ENCODE peak calls at places on chromosomes 12 and 14, in five cellular contexts. J is activated T-cell treated with anti-CD3 and anti-CD28 coated beads, Interleukin-2, amount 50 U/mL, for 24 hours; F is NCI-H1694; A is DMS53; O is substantia nigra. E is an unnamed sample.

GRCh38 chr12:69509308-69509736 is 39.1 kb downstream of the FRS2 start:
- DNase-seq in J (no peak), F (no peak), A (no peak), O (no peak), E (no peak)

GRCh38 chr14:73452341-73453191 is 5.8 kb downstream of the NUMB start:
- DNase-seq in J (no peak), F (peak; percentile 53), A (peak; percentile 13), O (no peak), E (peak; percentile 58)

GRCh38 chr12:117090388-117090787 is 8.8 kb downstream of the TESC start:
- DNase-seq in J (no peak), F (no peak), A (no peak), O (no peak), E (no peak)

GRCh38 chr12:94046626-94047410 is 101.6 kb upstream of the PLXNC1 start:
- DNase-seq in J (no peak), F (no peak), A (no peak), O (no peak), E (no peak)

GRCh38 chr14:93655078-93655750 is 133.1 kb downstream of the PRIMA1 start:
- DNase-seq in J (no peak), F (peak; percentile 99), A (peak; percentile 65), O (no peak), E (peak; percentile 42)

GRCh38 chr14:56998728-56999127 is 188.4 kb upstream of the OTX2 start:
- DNase-seq in J (no peak), F (no peak), A (no peak), O (no peak), E (no peak)

GRCh38 chr14:104864267-104865068 is 600 bp upstream of the CEP170B start:
- DNase-seq in J (no peak), F (no peak), A (peak; percentile 89), O (no peak), E (no peak)

GRCh38 chr12:724194-724855 is 28.1 kb upstream of the WNK1 start:
- DNase-seq in J (no peak), F (no peak), A (peak; percentile 92), O (no peak), E (no peak)

GRCh38 chr12:98154850-98155249 is 360.5 kb upstream of the TMPO start:
- DNase-seq in J (no peak), F (peak; percentile 19), A (peak; percentile 85), O (no peak), E (no peak)

GRCh38 chr12:120719496-120720233 is 6.0 kb upstream of the ACADS start:
- DNase-seq in J (no peak), F (no peak), A (no peak), O (no peak), E (no peak)

GRCh38 chr14:52051861-52052260 is 17.0 kb downstream of the NID2 start:
- DNase-seq in J (no peak), F (no peak), A (no peak), O (no peak), E (no peak)

GRCh38 chr12:70619471-70620152 is 17.6 kb downstream of the PTPRB start:
- DNase-seq in J (no peak), F (no peak), A (no peak), O (no peak), E (no peak)

GRCh38 chr14:102437997-102438922 is 71.3 kb downstream of the ANKRD9 start:
- DNase-seq in J (peak; percentile 78), F (peak; percentile 97), A (peak; percentile 82), O (peak; percentile 53), E (no peak)

GRCh38 chr12:96208346-96208745 is 14.2 kb downstream of the ELK3 start:
- DNase-seq in J (no peak), F (no peak), A (no peak), O (no peak), E (no peak)

GRCh38 chr12:100566887-100567637 is 6.4 kb upstream of the GAS2L3 start:
- DNase-seq in J (no peak), F (no peak), A (no peak), O (no peak), E (no peak)

GRCh38 chr12:12469386-12469785 is 93.3 kb downstream of the DUSP16 start:
- DNase-seq in J (no peak), F (no peak), A (no peak), O (no peak), E (peak; percentile 38)

GRCh38 chr14:100629098-100629497 is 41.9 kb upstream of the BEGAIN start:
- DNase-seq in J (no peak), F (no peak), A (no peak), O (no peak), E (no peak)

GRCh38 chr12:68951652-68952051 is 18.7 kb upstream of the CPM start:
- DNase-seq in J (no peak), F (no peak), A (no peak), O (no peak), E (no peak)

GRCh38 chr12:104673294-104674062 is 216.7 kb downstream of the CHST11 start:
- DNase-seq in J (no peak), F (no peak), A (no peak), O (no peak), E (no peak)

GRCh38 chr14:64704145-64704742 is at the start of gene PLEKHG3:
- DNase-seq in J (peak; percentile 59), F (peak; percentile 58), A (peak; percentile 93), O (peak; percentile 77), E (no peak)

GRCh38 chr12:9897524-9897923 is 16.2 kb downstream of the KLRF2 start:
- DNase-seq in J (no peak), F (no peak), A (no peak), O (no peak), E (no peak)

E was measured in LNCaP clone FGC.